ENCODE peak calls at places on chromosome 3, in seven cellular contexts. D is dorsolateral prefrontal cortex, N is Caco-2, T is cardiac muscle cell, X is uterus, I is heart right ventricle, O is upper lobe of right lung. C is an unnamed sample.
A peak's percentile ranks its signal among the peaks of the same experiment; 100 is the strongest.

GRCh38 chr3:16189201-16189600 is 14.7 kb downstream of the GALNT15 start:
- DNase-seq in D (no peak), N (no peak), T (no peak), X (no peak), I (no peak), O (no peak), C (no peak)

GRCh38 chr3:72482589-72483249 is 365.5 kb downstream of the SHQ1 start:
- DNase-seq in D (no peak), N (peak; percentile 64), T (peak; percentile 22), X (peak; percentile 85), I (peak; percentile 57), O (peak; percentile 82), C (peak; percentile 92)

GRCh38 chr3:81910244-81910852 is 148.9 kb upstream of the GBE1 start:
- DNase-seq in D (no peak), N (no peak), T (peak; percentile 56), X (no peak), I (no peak), O (no peak), C (no peak)

GRCh38 chr3:164418426-164418825 is 659.9 kb downstream of the SI start:
- DNase-seq in D (no peak), N (no peak), T (peak; percentile 42), X (no peak), I (no peak), O (no peak), C (no peak)

GRCh38 chr3:84318273-84318809 is 640.4 kb upstream of the CADM2 start:
- DNase-seq in D (no peak), N (no peak), T (no peak), X (no peak), I (no peak), O (no peak), C (no peak)

GRCh38 chr3:148459931-148460513 is 237.7 kb upstream of the AGTR1 start:
- DNase-seq in D (no peak), N (no peak), T (no peak), X (no peak), I (no peak), O (no peak), C (no peak)

GRCh38 chr3:31166249-31166885 is 271.9 kb upstream of the GADL1 start:
- DNase-seq in D (no peak), N (no peak), T (no peak), X (no peak), I (no peak), O (no peak), C (no peak)

GRCh38 chr3:11350374-11350773 is 78.2 kb downstream of the ATG7 start:
- DNase-seq in D (no peak), N (no peak), T (no peak), X (no peak), I (no peak), O (no peak), C (no peak)

GRCh38 chr3:138938056-138938876 is 8.7 kb downstream of the FOXL2 start:
- DNase-seq in D (no peak), N (no peak), T (no peak), X (no peak), I (no peak), O (no peak), C (no peak)

GRCh38 chr3:70119892-70120291 is 120.4 kb downstream of the SAMMSON start:
- DNase-seq in D (no peak), N (no peak), T (no peak), X (no peak), I (no peak), O (no peak), C (no peak)

GRCh38 chr3:10393514-10393913 is 72.6 kb upstream of the SEC13 start:
- DNase-seq in D (peak; percentile 37), N (no peak), T (no peak), X (no peak), I (no peak), O (no peak), C (no peak)

GRCh38 chr3:108420926-108421325 is 89.5 kb downstream of the MYH15 start:
- DNase-seq in D (no peak), N (no peak), T (no peak), X (no peak), I (no peak), O (no peak), C (no peak)

GRCh38 chr3:185717121-185717520 is 107.7 kb downstream of the IGF2BP2 start:
- DNase-seq in D (no peak), N (no peak), T (no peak), X (no peak), I (no peak), O (no peak), C (no peak)

GRCh38 chr3:131107637-131108433 is 81.2 kb downstream of the NEK11 start:
- DNase-seq in D (no peak), N (no peak), T (no peak), X (no peak), I (no peak), O (no peak), C (no peak)

GRCh38 chr3:175378348-175378747 is 519.2 kb downstream of the NAALADL2 start:
- DNase-seq in D (no peak), N (no peak), T (no peak), X (no peak), I (no peak), O (no peak), C (no peak)

GRCh38 chr3:141929341-141929995 is 53.0 kb downstream of the ATP1B3 start:
- DNase-seq in D (no peak), N (no peak), T (no peak), X (no peak), I (no peak), O (no peak), C (no peak)

GRCh38 chr3:148816971-148817519 is 10.6 kb upstream of the CPB1 start:
- DNase-seq in D (no peak), N (no peak), T (no peak), X (no peak), I (no peak), O (no peak), C (no peak)

GRCh38 chr3:172153335-172153861 is 114.0 kb downstream of the FNDC3B start:
- DNase-seq in D (peak; percentile 77), N (no peak), T (peak; percentile 59), X (peak; percentile 90), I (peak; percentile 79), O (peak; percentile 90), C (peak; percentile 98)

GRCh38 chr3:172089250-172089649 is 49.9 kb downstream of the FNDC3B start:
- DNase-seq in D (no peak), N (no peak), T (no peak), X (no peak), I (no peak), O (no peak), C (no peak)

GRCh38 chr3:25218362-25218761 is 209.7 kb upstream of the RARB start:
- DNase-seq in D (no peak), N (no peak), T (no peak), X (no peak), I (no peak), O (no peak), C (no peak)

DNA sequence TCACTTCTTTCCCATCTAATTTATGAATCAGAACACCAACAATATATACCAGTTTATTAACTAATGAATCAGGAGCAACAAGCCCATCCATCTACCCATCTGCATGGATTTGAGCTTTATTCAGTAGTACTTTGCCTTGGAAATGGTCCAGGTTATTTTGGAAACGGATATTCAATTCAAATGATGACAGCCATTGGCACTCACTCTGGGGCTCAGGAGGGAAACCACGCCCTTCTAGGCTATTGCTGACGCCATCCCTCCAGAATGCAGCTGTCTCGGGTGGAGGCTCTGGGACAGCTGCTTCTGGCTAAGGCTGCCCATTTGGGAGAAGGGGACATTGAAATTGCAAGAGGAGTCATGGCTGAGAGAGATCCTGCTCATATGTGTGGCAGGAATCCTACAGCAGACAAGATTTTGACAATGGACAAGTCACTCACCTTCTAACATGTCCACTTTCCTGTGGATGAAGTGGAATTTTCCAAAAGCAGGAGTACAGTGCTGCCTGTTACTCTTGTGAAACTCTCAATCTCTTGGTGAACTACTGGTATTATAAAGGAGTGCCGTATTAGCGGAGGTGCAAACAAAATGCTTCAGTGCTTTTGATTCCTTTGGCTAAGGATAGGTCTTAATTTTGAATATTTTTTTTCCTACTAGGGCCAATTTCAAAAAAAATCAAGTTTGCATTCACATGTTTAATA is 29.3 kb upstream of the TRAK1 start:
- DNase-seq in D (no peak), N (peak; percentile 45), T (peak; percentile 24), X (peak; percentile 74), I (peak; percentile 74), O (no peak), C (peak; percentile 95)
- H3K4me3 ChIP-seq in D (no peak overlapping the region), N (no peak overlapping the region), T (no peak overlapping the region), X (no peak overlapping the region), I (no peak overlapping the region), O (no peak overlapping the region), C (peak overlapping the region; percentile 52)

GRCh38 chr3:147360936-147361670 is 45.2 kb downstream of the ZIC4 start:
- DNase-seq in D (no peak), N (no peak), T (no peak), X (no peak), I (no peak), O (no peak), C (no peak)
- H3K4me3 ChIP-seq in D (no peak overlapping the region), N (no peak overlapping the region), T (no peak overlapping the region), X (no peak overlapping the region), I (no peak overlapping the region), O (no peak overlapping the region), C (no peak overlapping the region)

DNA sequence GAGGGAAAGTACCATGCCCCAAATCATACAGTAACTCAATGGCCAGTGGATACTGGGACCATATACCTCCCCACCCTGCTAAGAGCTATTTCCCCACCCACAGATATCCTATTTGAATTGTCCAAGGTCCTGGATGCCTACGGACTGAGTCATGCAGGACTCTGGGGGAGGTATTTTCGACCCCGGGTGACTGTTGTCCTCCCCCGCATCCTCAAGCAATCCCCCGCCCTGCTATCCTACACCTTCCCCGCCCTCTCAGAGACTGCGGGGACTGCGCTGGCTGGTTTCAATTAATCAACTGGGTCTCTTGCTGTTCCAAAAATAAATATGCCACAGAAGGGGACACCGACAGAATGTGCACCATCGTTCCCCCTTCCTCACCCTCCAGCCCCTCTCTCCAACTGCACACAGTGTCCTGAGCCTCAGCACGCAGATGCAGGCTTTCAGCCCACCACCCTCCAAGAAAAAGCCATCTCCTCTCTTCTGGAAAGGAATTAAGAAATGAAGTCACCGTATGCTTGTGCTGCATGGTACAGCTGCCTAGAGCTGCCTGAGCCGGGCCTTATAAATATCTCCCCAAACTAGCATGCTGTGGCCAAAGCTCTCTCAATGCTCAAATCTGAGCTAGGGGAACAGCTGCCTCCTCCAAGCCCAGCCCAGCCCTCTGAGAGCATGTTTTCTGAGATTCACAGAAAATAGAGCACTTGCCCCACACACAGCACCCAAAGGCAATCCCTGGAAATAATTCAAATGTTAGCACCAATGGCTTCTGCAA is 8.2 kb downstream of the CAV3 start:
- DNase-seq in D (no peak), N (peak; percentile 87), T (peak; percentile 81), X (peak; percentile 35), I (no peak), O (no peak), C (no peak)
- H3K4me3 ChIP-seq in D (no peak overlapping the region), N (no peak overlapping the region), T (no peak overlapping the region), X (no peak overlapping the region), I (no peak overlapping the region), O (no peak overlapping the region), C (peak overlapping the region; percentile 38)

DNA sequence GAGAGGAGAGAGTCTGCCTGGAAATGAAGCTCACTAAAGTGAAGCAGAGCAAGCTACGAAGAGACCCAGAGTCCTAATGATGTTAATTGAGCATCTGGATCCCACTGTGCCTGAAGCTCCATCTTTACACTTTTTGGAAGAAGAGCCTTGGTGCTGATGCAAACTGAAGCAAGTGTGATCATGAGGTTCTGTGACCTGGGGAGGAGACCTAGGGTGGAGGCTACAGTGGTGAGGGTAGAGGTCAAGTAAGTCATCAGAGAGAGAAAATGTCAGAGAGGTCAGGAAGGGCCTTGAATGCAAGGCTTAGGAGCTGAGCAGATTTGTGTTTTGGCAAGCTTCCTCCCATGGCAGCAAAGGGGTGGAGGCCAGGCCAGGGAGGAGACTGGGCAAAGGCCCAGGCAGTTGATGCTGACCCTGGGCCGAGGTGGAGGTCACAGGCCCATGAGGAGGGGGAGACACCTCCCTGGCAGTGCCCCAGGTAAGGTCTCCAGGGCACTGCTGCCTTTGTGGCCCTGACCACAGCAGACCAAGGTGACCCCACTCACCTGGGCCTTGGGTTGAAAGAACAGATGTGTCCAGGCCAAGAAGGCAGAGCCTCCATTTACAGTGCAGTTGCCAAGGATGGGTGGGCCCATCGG is 1.6 kb downstream of the GRIP2 start:
- DNase-seq in D (no peak), N (no peak), T (no peak), X (no peak), I (peak; percentile 49), O (no peak), C (no peak)
- H3K4me3 ChIP-seq in D (no peak overlapping the region), N (no peak overlapping the region), T (no peak overlapping the region), X (no peak overlapping the region), I (peak overlapping the region; percentile 47), O (no peak overlapping the region), C (no peak overlapping the region)

C was measured in coronary artery.